ENCODE peak calls at places on chromosomes 16 and 17, in nine cellular contexts. One of them, this sample, is unnamed.

GRCh38 chr16:83990492-83990891 is 22.4 kb downstream of the NECAB2 start:
- DNase-seq in AG09309: no peak
- DNase-seq in OCI-M1: no peak
- DNase-seq in HTR-8/SVneo: no peak
- DNase-seq in uterus: no peak
- DNase-seq in stimulated activated naive CD8-positive, alpha-beta T cell treated with anti-CD3 and anti-CD28 coated beads, Interleukin-15, amount 100 ng/mL, for 72 hours: no peak
- DNase-seq in ELR: no peak
- DNase-seq in iris pigment epithelial cell: no peak
- DNase-seq in HEK293T: no peak
- DNase-seq in this sample: no peak

GRCh38 chr16:15857779-15858560 is 1.1 kb upstream of the MYH11 start:
- DNase-seq in AG09309: no peak
- DNase-seq in OCI-M1: no peak
- DNase-seq in HTR-8/SVneo: no peak
- DNase-seq in uterus: peak
- DNase-seq in stimulated activated naive CD8-positive, alpha-beta T cell treated with anti-CD3 and anti-CD28 coated beads, Interleukin-15, amount 100 ng/mL, for 72 hours: no peak
- DNase-seq in ELR: peak
- DNase-seq in iris pigment epithelial cell: peak
- DNase-seq in HEK293T: no peak
- DNase-seq in this sample: peak

GRCh38 chr16:48041861-48042435 is 113.8 kb downstream of the ABCC12 start:
- DNase-seq in AG09309: no peak
- DNase-seq in OCI-M1: no peak
- DNase-seq in HTR-8/SVneo: no peak
- DNase-seq in uterus: no peak
- DNase-seq in stimulated activated naive CD8-positive, alpha-beta T cell treated with anti-CD3 and anti-CD28 coated beads, Interleukin-15, amount 100 ng/mL, for 72 hours: no peak
- DNase-seq in ELR: no peak
- DNase-seq in iris pigment epithelial cell: no peak
- DNase-seq in HEK293T: peak
- DNase-seq in this sample: no peak

GRCh38 chr17:71071837-71072236 is 902.5 kb downstream of the KCNJ2 start:
- DNase-seq in AG09309: peak
- DNase-seq in OCI-M1: peak
- DNase-seq in HTR-8/SVneo: peak
- DNase-seq in uterus: no peak
- DNase-seq in stimulated activated naive CD8-positive, alpha-beta T cell treated with anti-CD3 and anti-CD28 coated beads, Interleukin-15, amount 100 ng/mL, for 72 hours: no peak
- DNase-seq in ELR: peak
- DNase-seq in iris pigment epithelial cell: peak
- DNase-seq in HEK293T: no peak
- DNase-seq in this sample: no peak

GRCh38 chr16:9695152-9695551 is 487.1 kb downstream of the GRIN2A start:
- DNase-seq in AG09309: no peak
- DNase-seq in OCI-M1: no peak
- DNase-seq in HTR-8/SVneo: no peak
- DNase-seq in uterus: no peak
- DNase-seq in stimulated activated naive CD8-positive, alpha-beta T cell treated with anti-CD3 and anti-CD28 coated beads, Interleukin-15, amount 100 ng/mL, for 72 hours: no peak
- DNase-seq in ELR: peak
- DNase-seq in iris pigment epithelial cell: no peak
- DNase-seq in HEK293T: no peak
- DNase-seq in this sample: no peak

GRCh38 chr16:46918400-46918799 is 34.2 kb downstream of the GPT2 start:
- DNase-seq in AG09309: no peak
- DNase-seq in OCI-M1: no peak
- DNase-seq in HTR-8/SVneo: no peak
- DNase-seq in uterus: no peak
- DNase-seq in stimulated activated naive CD8-positive, alpha-beta T cell treated with anti-CD3 and anti-CD28 coated beads, Interleukin-15, amount 100 ng/mL, for 72 hours: no peak
- DNase-seq in ELR: no peak
- DNase-seq in iris pigment epithelial cell: no peak
- DNase-seq in HEK293T: no peak
- DNase-seq in this sample: no peak

GRCh38 chr17:15273141-15273793 is 8.1 kb upstream of the PMP22 start:
- DNase-seq in AG09309: peak
- DNase-seq in OCI-M1: no peak
- DNase-seq in HTR-8/SVneo: peak
- DNase-seq in uterus: no peak
- DNase-seq in stimulated activated naive CD8-positive, alpha-beta T cell treated with anti-CD3 and anti-CD28 coated beads, Interleukin-15, amount 100 ng/mL, for 72 hours: no peak
- DNase-seq in ELR: peak
- DNase-seq in iris pigment epithelial cell: peak
- DNase-seq in HEK293T: no peak
- DNase-seq in this sample: no peak

GRCh38 chr17:42586514-42587230 is 9.1 kb upstream of the PSMC3IP start:
- DNase-seq in AG09309: no peak
- DNase-seq in OCI-M1: no peak
- DNase-seq in HTR-8/SVneo: no peak
- DNase-seq in uterus: no peak
- DNase-seq in stimulated activated naive CD8-positive, alpha-beta T cell treated with anti-CD3 and anti-CD28 coated beads, Interleukin-15, amount 100 ng/mL, for 72 hours: no peak
- DNase-seq in ELR: no peak
- DNase-seq in iris pigment epithelial cell: no peak
- DNase-seq in HEK293T: no peak
- DNase-seq in this sample: no peak

GRCh38 chr17:74780443-74781238 is 4.5 kb upstream of the NAT9 start:
- DNase-seq in AG09309: no peak
- DNase-seq in OCI-M1: peak
- DNase-seq in HTR-8/SVneo: peak
- DNase-seq in uterus: no peak
- DNase-seq in stimulated activated naive CD8-positive, alpha-beta T cell treated with anti-CD3 and anti-CD28 coated beads, Interleukin-15, amount 100 ng/mL, for 72 hours: peak
- DNase-seq in ELR: peak
- DNase-seq in iris pigment epithelial cell: peak
- DNase-seq in HEK293T: peak
- DNase-seq in this sample: no peak

GRCh38 chr17:81234506-81234855 is 4.4 kb downstream of the TEPSIN start:
- DNase-seq in AG09309: no peak
- DNase-seq in OCI-M1: no peak
- DNase-seq in HTR-8/SVneo: no peak
- DNase-seq in uterus: no peak
- DNase-seq in stimulated activated naive CD8-positive, alpha-beta T cell treated with anti-CD3 and anti-CD28 coated beads, Interleukin-15, amount 100 ng/mL, for 72 hours: no peak
- DNase-seq in ELR: no peak
- DNase-seq in iris pigment epithelial cell: no peak
- DNase-seq in HEK293T: no peak
- DNase-seq in this sample: no peak

GRCh38 chr17:30921544-30922196 is at the start of gene ADAP2:
- DNase-seq in AG09309: no peak
- DNase-seq in OCI-M1: peak
- DNase-seq in HTR-8/SVneo: peak
- DNase-seq in uterus: peak
- DNase-seq in stimulated activated naive CD8-positive, alpha-beta T cell treated with anti-CD3 and anti-CD28 coated beads, Interleukin-15, amount 100 ng/mL, for 72 hours: no peak
- DNase-seq in ELR: peak
- DNase-seq in iris pigment epithelial cell: peak
- DNase-seq in HEK293T: peak
- DNase-seq in this sample: peak

GRCh38 chr17:35849469-35850348 is 19.0 kb downstream of the HEATR9 start:
- DNase-seq in AG09309: peak
- DNase-seq in OCI-M1: peak
- DNase-seq in HTR-8/SVneo: peak
- DNase-seq in uterus: no peak
- DNase-seq in stimulated activated naive CD8-positive, alpha-beta T cell treated with anti-CD3 and anti-CD28 coated beads, Interleukin-15, amount 100 ng/mL, for 72 hours: peak
- DNase-seq in ELR: peak
- DNase-seq in iris pigment epithelial cell: peak
- DNase-seq in HEK293T: peak
- DNase-seq in this sample: peak

GRCh38 chr17:27733771-27734170 is 66.6 kb downstream of the NOS2 start:
- DNase-seq in AG09309: no peak
- DNase-seq in OCI-M1: no peak
- DNase-seq in HTR-8/SVneo: no peak
- DNase-seq in uterus: no peak
- DNase-seq in stimulated activated naive CD8-positive, alpha-beta T cell treated with anti-CD3 and anti-CD28 coated beads, Interleukin-15, amount 100 ng/mL, for 72 hours: no peak
- DNase-seq in ELR: peak
- DNase-seq in iris pigment epithelial cell: peak
- DNase-seq in HEK293T: no peak
- DNase-seq in this sample: no peak

GRCh38 chr16:22813223-22813945 is 578 bp upstream of the HS3ST2 start:
- DNase-seq in AG09309: no peak
- DNase-seq in OCI-M1: no peak
- DNase-seq in HTR-8/SVneo: no peak
- DNase-seq in uterus: no peak
- DNase-seq in stimulated activated naive CD8-positive, alpha-beta T cell treated with anti-CD3 and anti-CD28 coated beads, Interleukin-15, amount 100 ng/mL, for 72 hours: no peak
- DNase-seq in ELR: peak
- DNase-seq in iris pigment epithelial cell: peak
- DNase-seq in HEK293T: peak
- DNase-seq in this sample: peak

GRCh38 chr17:57927048-57927723 is 28.0 kb downstream of the CUEDC1 start:
- DNase-seq in AG09309: peak
- DNase-seq in OCI-M1: no peak
- DNase-seq in HTR-8/SVneo: peak
- DNase-seq in uterus: no peak
- DNase-seq in stimulated activated naive CD8-positive, alpha-beta T cell treated with anti-CD3 and anti-CD28 coated beads, Interleukin-15, amount 100 ng/mL, for 72 hours: no peak
- DNase-seq in ELR: no peak
- DNase-seq in iris pigment epithelial cell: peak
- DNase-seq in HEK293T: no peak
- DNase-seq in this sample: no peak

GRCh38 chr17:42562845-42563509 is 1.0 kb downstream of the COASY start:
- DNase-seq in AG09309: no peak
- DNase-seq in OCI-M1: peak
- DNase-seq in HTR-8/SVneo: no peak
- DNase-seq in uterus: no peak
- DNase-seq in stimulated activated naive CD8-positive, alpha-beta T cell treated with anti-CD3 and anti-CD28 coated beads, Interleukin-15, amount 100 ng/mL, for 72 hours: no peak
- DNase-seq in ELR: no peak
- DNase-seq in iris pigment epithelial cell: no peak
- DNase-seq in HEK293T: no peak
- DNase-seq in this sample: no peak

GRCh38 chr17:41651625-41652460 is 27.5 kb upstream of the KRT17 start:
- DNase-seq in AG09309: no peak
- DNase-seq in OCI-M1: no peak
- DNase-seq in HTR-8/SVneo: no peak
- DNase-seq in uterus: no peak
- DNase-seq in stimulated activated naive CD8-positive, alpha-beta T cell treated with anti-CD3 and anti-CD28 coated beads, Interleukin-15, amount 100 ng/mL, for 72 hours: no peak
- DNase-seq in ELR: no peak
- DNase-seq in iris pigment epithelial cell: no peak
- DNase-seq in HEK293T: no peak
- DNase-seq in this sample: no peak

GRCh38 chr17:62614142-62614541 is 13.3 kb upstream of the MRC2 start:
- DNase-seq in AG09309: peak
- DNase-seq in OCI-M1: no peak
- DNase-seq in HTR-8/SVneo: peak
- DNase-seq in uterus: no peak
- DNase-seq in stimulated activated naive CD8-positive, alpha-beta T cell treated with anti-CD3 and anti-CD28 coated beads, Interleukin-15, amount 100 ng/mL, for 72 hours: no peak
- DNase-seq in ELR: peak
- DNase-seq in iris pigment epithelial cell: peak
- DNase-seq in HEK293T: no peak
- DNase-seq in this sample: no peak

GRCh38 chr16:88809676-88810165 is 2.0 kb downstream of the APRT start:
- DNase-seq in AG09309: no peak
- DNase-seq in OCI-M1: no peak
- DNase-seq in HTR-8/SVneo: no peak
- DNase-seq in uterus: no peak
- DNase-seq in stimulated activated naive CD8-positive, alpha-beta T cell treated with anti-CD3 and anti-CD28 coated beads, Interleukin-15, amount 100 ng/mL, for 72 hours: no peak
- DNase-seq in ELR: no peak
- DNase-seq in iris pigment epithelial cell: no peak
- DNase-seq in HEK293T: no peak
- DNase-seq in this sample: no peak

This sample was measured in glutamatergic neuron.